ENCODE peak calls at places on chromosomes 16 and 17, in eight cellular contexts. One of them, this sample, is unnamed.

GRCh38 chr16:3950343-3951193 is 70.1 kb upstream of the CREBBP start:
- DNase-seq in neural crest cell: no peak
- DNase-seq in RWPE1: peak; percentile 71
- DNase-seq in AG04449: no peak
- DNase-seq in lower leg skin: peak; percentile 69
- DNase-seq in HL-60: no peak
- DNase-seq in AG09319: peak; percentile 95
- DNase-seq in foreskin fibroblast: peak; percentile 99
- DNase-seq in this sample: no peak

GRCh38 chr16:86353185-86353584 is 157.1 kb upstream of the FOXF1 start:
- DNase-seq in neural crest cell: no peak
- DNase-seq in RWPE1: peak; percentile 23
- DNase-seq in AG04449: no peak
- DNase-seq in lower leg skin: no peak
- DNase-seq in HL-60: no peak
- DNase-seq in AG09319: no peak
- DNase-seq in foreskin fibroblast: peak; percentile 75
- DNase-seq in this sample: no peak

GRCh38 chr17:17757391-17757791 is 76.1 kb downstream of the RAI1 start:
- DNase-seq in neural crest cell: no peak
- DNase-seq in RWPE1: no peak
- DNase-seq in AG04449: no peak
- DNase-seq in lower leg skin: no peak
- DNase-seq in HL-60: no peak
- DNase-seq in AG09319: no peak
- DNase-seq in foreskin fibroblast: no peak
- DNase-seq in this sample: no peak

GRCh38 chr16:87006789-87007745 is 310.1 kb downstream of the C16orf95 start:
- DNase-seq in neural crest cell: no peak
- DNase-seq in RWPE1: no peak
- DNase-seq in AG04449: no peak
- DNase-seq in lower leg skin: no peak
- DNase-seq in HL-60: no peak
- DNase-seq in AG09319: no peak
- DNase-seq in foreskin fibroblast: no peak
- DNase-seq in this sample: no peak

GRCh38 chr16:58198022-58198683 is at the start of gene CSNK2A2:
- DNase-seq in neural crest cell: peak; percentile 54
- DNase-seq in RWPE1: peak; percentile 84
- DNase-seq in AG04449: no peak
- DNase-seq in lower leg skin: peak; percentile 47
- DNase-seq in HL-60: peak; percentile 46
- DNase-seq in AG09319: peak; percentile 18
- DNase-seq in foreskin fibroblast: peak; percentile 87
- DNase-seq in this sample: peak; percentile 74

GRCh38 chr17:67434061-67434525 is 57.0 kb downstream of the PITPNC1 start:
- DNase-seq in neural crest cell: no peak
- DNase-seq in RWPE1: no peak
- DNase-seq in AG04449: no peak
- DNase-seq in lower leg skin: peak; percentile 21
- DNase-seq in HL-60: peak; percentile 93
- DNase-seq in AG09319: no peak
- DNase-seq in foreskin fibroblast: no peak
- DNase-seq in this sample: no peak

GRCh38 chr16:57127037-57127763 is 34.8 kb downstream of the CPNE2 start:
- DNase-seq in neural crest cell: no peak
- DNase-seq in RWPE1: no peak
- DNase-seq in AG04449: no peak
- DNase-seq in lower leg skin: no peak
- DNase-seq in HL-60: no peak
- DNase-seq in AG09319: no peak
- DNase-seq in foreskin fibroblast: peak; percentile 42
- DNase-seq in this sample: no peak

GRCh38 chr16:15983898-15984297 is 34.5 kb downstream of the ABCC1 start:
- DNase-seq in neural crest cell: no peak
- DNase-seq in RWPE1: no peak
- DNase-seq in AG04449: no peak
- DNase-seq in lower leg skin: no peak
- DNase-seq in HL-60: no peak
- DNase-seq in AG09319: peak; percentile 62
- DNase-seq in foreskin fibroblast: peak; percentile 65
- DNase-seq in this sample: no peak

GRCh38 chr17:30831663-30832437 is at the start of gene ATAD5:
- DNase-seq in neural crest cell: peak; percentile 86
- DNase-seq in RWPE1: peak; percentile 86
- DNase-seq in AG04449: peak; percentile 42
- DNase-seq in lower leg skin: peak; percentile 90
- DNase-seq in HL-60: peak; percentile 79
- DNase-seq in AG09319: peak; percentile 68
- DNase-seq in foreskin fibroblast: peak; percentile 97
- DNase-seq in this sample: peak; percentile 84

GRCh38 chr16:47069291-47069690 is 74.5 kb downstream of the NETO2 start:
- DNase-seq in neural crest cell: no peak
- DNase-seq in RWPE1: no peak
- DNase-seq in AG04449: no peak
- DNase-seq in lower leg skin: no peak
- DNase-seq in HL-60: no peak
- DNase-seq in AG09319: no peak
- DNase-seq in foreskin fibroblast: no peak
- DNase-seq in this sample: no peak

GRCh38 chr16:23249830-23250229 is 52.3 kb upstream of the SCNN1B start:
- DNase-seq in neural crest cell: no peak
- DNase-seq in RWPE1: no peak
- DNase-seq in AG04449: no peak
- DNase-seq in lower leg skin: no peak
- DNase-seq in HL-60: no peak
- DNase-seq in AG09319: no peak
- DNase-seq in foreskin fibroblast: no peak
- DNase-seq in this sample: no peak

GRCh38 chr17:79789943-79790804 is 6.7 kb downstream of the CBX8 start:
- DNase-seq in neural crest cell: peak; percentile 55
- DNase-seq in RWPE1: no peak
- DNase-seq in AG04449: no peak
- DNase-seq in lower leg skin: no peak
- DNase-seq in HL-60: no peak
- DNase-seq in AG09319: no peak
- DNase-seq in foreskin fibroblast: peak; percentile 64
- DNase-seq in this sample: peak; percentile 66

GRCh38 chr16:85352221-85352620 is 239.9 kb upstream of the CIBAR2 start:
- DNase-seq in neural crest cell: no peak
- DNase-seq in RWPE1: no peak
- DNase-seq in AG04449: no peak
- DNase-seq in lower leg skin: no peak
- DNase-seq in HL-60: no peak
- DNase-seq in AG09319: no peak
- DNase-seq in foreskin fibroblast: no peak
- DNase-seq in this sample: no peak

GRCh38 chr17:60169921-60170817 is 20.4 kb downstream of the CA4 start:
- DNase-seq in neural crest cell: no peak
- DNase-seq in RWPE1: no peak
- DNase-seq in AG04449: no peak
- DNase-seq in lower leg skin: no peak
- DNase-seq in HL-60: peak; percentile 62
- DNase-seq in AG09319: peak; percentile 46
- DNase-seq in foreskin fibroblast: peak; percentile 65
- DNase-seq in this sample: no peak

GRCh38 chr16:17828012-17828411 is 357.3 kb upstream of the XYLT1 start:
- DNase-seq in neural crest cell: no peak
- DNase-seq in RWPE1: peak; percentile 4
- DNase-seq in AG04449: peak; percentile 82
- DNase-seq in lower leg skin: no peak
- DNase-seq in HL-60: no peak
- DNase-seq in AG09319: peak; percentile 34
- DNase-seq in foreskin fibroblast: peak; percentile 79
- DNase-seq in this sample: no peak

GRCh38 chr17:29613371-29613837 is 9.3 kb downstream of the CORO6 start:
- DNase-seq in neural crest cell: peak; percentile 96
- DNase-seq in RWPE1: no peak
- DNase-seq in AG04449: no peak
- DNase-seq in lower leg skin: peak; percentile 91
- DNase-seq in HL-60: no peak
- DNase-seq in AG09319: no peak
- DNase-seq in foreskin fibroblast: peak; percentile 95
- DNase-seq in this sample: peak; percentile 99

GRCh38 chr16:13982446-13982845 is 62.5 kb downstream of the ERCC4 start:
- DNase-seq in neural crest cell: no peak
- DNase-seq in RWPE1: no peak
- DNase-seq in AG04449: no peak
- DNase-seq in lower leg skin: no peak
- DNase-seq in HL-60: no peak
- DNase-seq in AG09319: no peak
- DNase-seq in foreskin fibroblast: no peak
- DNase-seq in this sample: no peak

GRCh38 chr17:42547698-42548069 is 5.0 kb upstream of the HSD17B1 start:
- DNase-seq in neural crest cell: no peak
- DNase-seq in RWPE1: no peak
- DNase-seq in AG04449: no peak
- DNase-seq in lower leg skin: no peak
- DNase-seq in HL-60: no peak
- DNase-seq in AG09319: no peak
- DNase-seq in foreskin fibroblast: no peak
- DNase-seq in this sample: no peak

GRCh38 chr16:68790130-68790761 is 53.1 kb upstream of the TANGO6 start:
- DNase-seq in neural crest cell: no peak
- DNase-seq in RWPE1: peak; percentile 79
- DNase-seq in AG04449: peak; percentile 50
- DNase-seq in lower leg skin: no peak
- DNase-seq in HL-60: peak; percentile 66
- DNase-seq in AG09319: peak; percentile 35
- DNase-seq in foreskin fibroblast: peak; percentile 39
- DNase-seq in this sample: no peak

GRCh38 chr17:3335876-3336275 is 37.7 kb upstream of the OR3A1 start:
- DNase-seq in neural crest cell: no peak
- DNase-seq in RWPE1: no peak
- DNase-seq in AG04449: no peak
- DNase-seq in lower leg skin: no peak
- DNase-seq in HL-60: no peak
- DNase-seq in AG09319: no peak
- DNase-seq in foreskin fibroblast: no peak
- DNase-seq in this sample: no peak
- TF ChIP-seq CTCF in neural crest cell: no peak
- TF ChIP-seq CTCF in RWPE1: no peak
- TF ChIP-seq CTCF in AG04449: no peak
- TF ChIP-seq CTCF in lower leg skin: no peak
- TF ChIP-seq CTCF in HL-60: no peak
- TF ChIP-seq CTCF in AG09319: no peak
- TF ChIP-seq CTCF in foreskin fibroblast: no peak
- TF ChIP-seq CTCF in this sample: no peak

GRCh38 chr17:51056813-51057510 is 63.7 kb downstream of the SPAG9 start:
- DNase-seq in neural crest cell: peak; percentile 32
- DNase-seq in RWPE1: peak; percentile 44
- DNase-seq in AG04449: peak; percentile 91
- DNase-seq in lower leg skin: no peak
- DNase-seq in HL-60: peak; percentile 11
- DNase-seq in AG09319: peak; percentile 52
- DNase-seq in foreskin fibroblast: peak; percentile 87
- DNase-seq in this sample: peak; percentile 36
- TF ChIP-seq CTCF in neural crest cell: peak; percentile 72
- TF ChIP-seq CTCF in RWPE1: peak; percentile 78
- TF ChIP-seq CTCF in AG04449: peak; percentile 49
- TF ChIP-seq CTCF in lower leg skin: no peak
- TF ChIP-seq CTCF in HL-60: peak; percentile 28
- TF ChIP-seq CTCF in AG09319: peak; percentile 69
- TF ChIP-seq CTCF in foreskin fibroblast: peak; percentile 71
- TF ChIP-seq CTCF in this sample: peak; percentile 57

GRCh38 chr16:8634991-8635736 is 13.7 kb downstream of the METTL22 start:
- DNase-seq in neural crest cell: peak; percentile 31
- DNase-seq in RWPE1: no peak
- DNase-seq in AG04449: no peak
- DNase-seq in lower leg skin: no peak
- DNase-seq in HL-60: no peak
- DNase-seq in AG09319: no peak
- DNase-seq in foreskin fibroblast: peak; percentile 54
- DNase-seq in this sample: peak; percentile 51
- TF ChIP-seq CTCF in neural crest cell: peak; percentile 71
- TF ChIP-seq CTCF in RWPE1: no peak
- TF ChIP-seq CTCF in AG04449: peak; percentile 63
- TF ChIP-seq CTCF in lower leg skin: no peak
- TF ChIP-seq CTCF in HL-60: no peak
- TF ChIP-seq CTCF in AG09319: peak; percentile 53
- TF ChIP-seq CTCF in foreskin fibroblast: peak; percentile 73
- TF ChIP-seq CTCF in this sample: peak; percentile 49

GRCh38 chr17:75846701-75847594 is 2.7 kb upstream of the UNC13D start:
- DNase-seq in neural crest cell: no peak
- DNase-seq in RWPE1: no peak
- DNase-seq in AG04449: no peak
- DNase-seq in lower leg skin: no peak
- DNase-seq in HL-60: no peak
- DNase-seq in AG09319: no peak
- DNase-seq in foreskin fibroblast: no peak
- DNase-seq in this sample: no peak

GRCh38 chr17:75847595-75848522 is 3.7 kb upstream of the UNC13D start:
- DNase-seq in neural crest cell: no peak
- DNase-seq in RWPE1: no peak
- DNase-seq in AG04449: no peak
- DNase-seq in lower leg skin: no peak
- DNase-seq in HL-60: no peak
- DNase-seq in AG09319: no peak
- DNase-seq in foreskin fibroblast: no peak
- DNase-seq in this sample: no peak

GRCh38 chr17:75849724-75850123 is 5.4 kb downstream of the WBP2 start:
- DNase-seq in neural crest cell: no peak
- DNase-seq in RWPE1: no peak
- DNase-seq in AG04449: no peak
- DNase-seq in lower leg skin: no peak
- DNase-seq in HL-60: no peak
- DNase-seq in AG09319: no peak
- DNase-seq in foreskin fibroblast: no peak
- DNase-seq in this sample: no peak

GRCh38 chr17:75849304-75849695 is 5.1 kb upstream of the UNC13D start:
- DNase-seq in neural crest cell: no peak
- DNase-seq in RWPE1: no peak
- DNase-seq in AG04449: no peak
- DNase-seq in lower leg skin: no peak
- DNase-seq in HL-60: no peak
- DNase-seq in AG09319: no peak
- DNase-seq in foreskin fibroblast: no peak
- DNase-seq in this sample: no peak

DNA sequence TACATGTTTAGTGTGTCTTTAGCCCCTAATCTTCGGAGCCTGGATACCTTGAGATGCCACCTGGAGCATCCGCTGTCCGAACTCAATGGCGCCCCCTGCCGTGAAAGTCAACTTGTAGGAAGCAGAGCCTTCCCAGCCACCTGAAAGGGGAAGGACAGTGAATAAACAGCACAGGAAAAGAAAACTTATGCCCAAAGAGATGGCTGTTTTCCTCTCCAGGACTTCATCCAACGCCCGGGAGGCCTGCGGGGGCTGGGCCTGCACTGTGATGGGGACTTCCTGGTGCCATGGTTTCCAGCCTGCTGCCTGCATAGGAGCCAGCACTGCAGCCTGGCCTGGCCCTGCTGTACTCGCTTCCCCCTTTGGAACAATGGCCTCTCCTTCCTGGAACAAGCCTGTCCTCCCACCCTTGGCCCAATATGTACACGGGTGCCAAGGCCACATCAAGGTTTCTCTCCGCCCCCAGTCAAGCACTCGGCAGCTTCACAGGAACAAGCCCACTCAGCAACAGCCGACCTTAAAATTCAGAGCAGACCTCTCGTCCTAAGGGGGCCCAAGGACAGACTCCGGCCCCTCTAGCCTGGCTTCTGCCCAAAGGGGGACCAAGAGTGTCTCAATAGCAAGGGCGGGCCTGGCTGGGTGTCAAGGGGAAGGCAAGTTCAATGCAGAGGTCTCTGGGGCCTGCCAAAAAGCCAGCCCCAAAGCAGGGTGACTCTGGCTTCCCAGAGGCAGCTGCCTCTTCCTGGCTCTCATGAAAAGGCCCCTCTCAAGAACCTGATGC is 4.5 kb upstream of the UNC13D start:
- DNase-seq in neural crest cell: peak; percentile 73
- DNase-seq in RWPE1: peak; percentile 25
- DNase-seq in AG04449: no peak
- DNase-seq in lower leg skin: peak; percentile 68
- DNase-seq in HL-60: no peak
- DNase-seq in AG09319: no peak
- DNase-seq in foreskin fibroblast: peak; percentile 68
- DNase-seq in this sample: peak; percentile 74
- TF ChIP-seq CTCF in neural crest cell: peak; percentile 74
- TF ChIP-seq CTCF in RWPE1: peak; percentile 79
- TF ChIP-seq CTCF in AG04449: peak; percentile 61
- TF ChIP-seq CTCF in lower leg skin: no peak
- TF ChIP-seq CTCF in HL-60: peak; percentile 77
- TF ChIP-seq CTCF in AG09319: peak; percentile 69
- TF ChIP-seq CTCF in foreskin fibroblast: peak; percentile 63
- TF ChIP-seq CTCF in this sample: peak; percentile 73

This sample was measured in endothelial cell.